ENCODE peak calls at places on chromosomes 3 and 15, in five cellular contexts. L, M, F, C and J are unnamed samples.

GRCh38 chr15:78930577-78931388 is 14.1 kb downstream of the CTSH start:
- DNase-seq in C (no peak), M (no peak), F (no peak), L (no peak), J (no peak)

GRCh38 chr3:156207802-156208685 is 87.7 kb downstream of the KCNAB1 start:
- DNase-seq in F (no peak), L (no peak), C (no peak), M (no peak), J (no peak)

GRCh38 chr3:177694316-177694715 is 497.0 kb upstream of the TBL1XR1 start:
- DNase-seq in C (no peak), M (no peak), L (no peak), F (no peak), J (no peak)

GRCh38 chr15:99977945-99978344 is 244.7 kb upstream of the LYSMD4 start:
- DNase-seq in F (no peak), M (no peak), C (no peak), L (no peak), J (no peak)

GRCh38 chr3:111210866-111211564 is 139.4 kb downstream of the NECTIN3 start:
- DNase-seq in C (peak), F (no peak), M (no peak), L (no peak), J (no peak)

GRCh38 chr3:39361252-39361927 is 21.8 kb upstream of the SLC25A38 start:
- DNase-seq in M (no peak), L (no peak), C (no peak), F (no peak), J (no peak)

GRCh38 chr3:139906441-139906840 is 28.5 kb upstream of the CLSTN2 start:
- DNase-seq in F (no peak), L (peak), M (no peak), C (peak), J (no peak)

GRCh38 chr15:78454992-78455391 is 17.0 kb downstream of the IREB2 start:
- DNase-seq in C (no peak), L (no peak), F (no peak), M (peak), J (no peak)

GRCh38 chr3:60935709-60936108 is 315.5 kb downstream of the FHIT start:
- DNase-seq in M (no peak), F (no peak), C (no peak), L (no peak), J (no peak)

GRCh38 chr3:133956333-133956732 is 60.7 kb upstream of the RAB6B start:
- DNase-seq in F (no peak), L (no peak), C (no peak), M (no peak), J (no peak)

GRCh38 chr15:90478981-90479481 is 50.7 kb upstream of the CRTC3 start:
- DNase-seq in M (no peak), C (no peak), F (no peak), L (no peak), J (no peak)

GRCh38 chr15:100092034-100092433 is 249.7 kb downstream of the ADAMTS17 start:
- DNase-seq in F (peak), L (no peak), M (no peak), C (no peak), J (no peak)

GRCh38 chr3:44439499-44440295 is 37.8 kb downstream of the ZNF445 start:
- DNase-seq in C (no peak), L (peak), M (peak), F (no peak), J (no peak)
- TF ChIP-seq SUZ12 in C (no peak), L (no peak), M (no peak), F (no peak), J (no peak)

GRCh38 chr3:42123824-42124500 is 32.8 kb downstream of the TRAK1 start:
- DNase-seq in L (no peak), C (no peak), F (no peak), M (no peak), J (no peak)
- TF ChIP-seq SUZ12 in L (no peak), C (no peak), F (no peak), M (no peak), J (no peak)

GRCh38 chr15:70632079-70632850 is 131.1 kb downstream of the UACA start:
- DNase-seq in C (no peak), M (no peak), F (no peak), L (no peak), J (no peak)

GRCh38 chr15:70635895-70636294 is 127.5 kb downstream of the UACA start:
- DNase-seq in L (no peak), C (no peak), F (no peak), M (no peak), J (no peak)

GRCh38 chr15:70633394-70633793 is 130.0 kb downstream of the UACA start:
- DNase-seq in L (no peak), M (no peak), C (peak), F (no peak), J (no peak)

GRCh38 chr15:70629735-70630273 is 133.6 kb downstream of the UACA start:
- DNase-seq in F (no peak), L (no peak), M (no peak), C (no peak), J (no peak)

DNA sequence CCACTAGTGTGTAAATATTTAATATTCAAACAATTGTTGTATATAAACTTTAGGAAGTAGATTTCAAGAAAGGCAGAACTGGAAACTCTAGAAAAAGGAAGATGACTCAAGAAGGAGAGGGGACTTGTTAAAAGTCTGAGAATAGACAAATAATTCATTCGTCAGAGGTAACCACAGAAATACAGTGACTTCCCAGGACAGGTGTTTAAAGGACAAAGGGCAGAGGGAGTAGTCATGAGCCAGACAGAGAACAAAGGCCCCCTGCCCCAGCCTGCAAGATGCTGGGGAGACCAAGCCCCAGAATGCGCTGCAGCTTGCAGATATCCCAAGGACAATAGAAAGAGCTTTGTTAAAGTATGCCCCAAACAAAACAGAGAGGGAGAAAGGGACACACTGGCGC is 130.4 kb downstream of the UACA start:
- DNase-seq in C (peak), F (no peak), L (no peak), M (no peak), J (peak)
- TF ChIP-seq SUZ12 in C (no peak), F (no peak), L (no peak), M (no peak), J (no peak)

GRCh38 chr15:57867970-57868791 is 161.7 kb downstream of the POLR2M start:
- DNase-seq in F (no peak), L (no peak), C (no peak), M (no peak), J (no peak)
- TF ChIP-seq SUZ12 in F (no peak), L (no peak), C (no peak), M (no peak), J (no peak)

DNA sequence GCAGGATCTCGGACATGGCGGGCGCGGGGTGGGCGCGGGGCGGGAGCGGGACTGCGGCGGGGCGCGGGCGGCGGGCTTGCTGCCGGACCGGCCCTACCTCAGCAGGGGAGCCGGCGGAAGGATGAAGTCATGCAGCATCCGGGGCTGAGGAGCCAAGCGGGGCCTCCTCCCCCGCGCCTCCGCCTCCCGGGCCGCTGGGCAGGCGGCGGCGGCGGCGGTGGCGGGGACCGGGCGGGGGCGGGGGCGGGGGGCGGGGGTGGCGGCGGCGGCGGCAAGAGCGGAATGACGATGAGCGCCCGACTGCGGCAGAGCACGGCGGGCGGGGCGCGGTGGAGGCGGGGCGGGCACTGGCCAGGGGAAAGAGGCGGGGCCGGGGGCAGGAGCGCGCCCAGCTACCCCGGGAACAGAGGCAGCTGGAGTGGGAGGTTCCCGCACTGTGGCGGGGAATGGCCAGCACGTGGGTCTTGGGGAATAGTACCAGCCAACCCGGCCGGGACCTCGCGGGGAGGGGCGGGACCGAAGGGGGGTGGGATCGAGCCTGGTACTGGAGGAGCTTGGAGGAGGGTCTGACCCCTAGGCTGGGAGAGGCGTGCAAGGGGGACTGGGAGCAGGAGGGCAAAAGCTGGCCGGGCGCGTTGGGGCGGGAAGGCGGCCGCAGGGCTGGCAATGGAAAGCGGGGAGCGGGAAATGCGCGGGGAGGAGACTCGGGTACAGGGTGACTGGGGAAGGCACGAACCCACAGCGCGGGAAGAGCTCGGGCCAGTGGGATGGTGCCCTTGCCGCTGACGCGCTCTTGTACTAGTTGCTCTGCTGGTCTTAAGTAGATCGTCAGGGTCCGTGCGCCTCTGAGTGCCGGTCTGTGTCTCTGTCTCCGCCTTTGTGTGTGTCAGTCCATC is at the start of gene CAMK2N2:
- DNase-seq in L (peak), M (no peak), F (peak), C (no peak), J (no peak)
- TF ChIP-seq SUZ12 in L (no peak), M (no peak), F (no peak), C (no peak), J (no peak)

DNA sequence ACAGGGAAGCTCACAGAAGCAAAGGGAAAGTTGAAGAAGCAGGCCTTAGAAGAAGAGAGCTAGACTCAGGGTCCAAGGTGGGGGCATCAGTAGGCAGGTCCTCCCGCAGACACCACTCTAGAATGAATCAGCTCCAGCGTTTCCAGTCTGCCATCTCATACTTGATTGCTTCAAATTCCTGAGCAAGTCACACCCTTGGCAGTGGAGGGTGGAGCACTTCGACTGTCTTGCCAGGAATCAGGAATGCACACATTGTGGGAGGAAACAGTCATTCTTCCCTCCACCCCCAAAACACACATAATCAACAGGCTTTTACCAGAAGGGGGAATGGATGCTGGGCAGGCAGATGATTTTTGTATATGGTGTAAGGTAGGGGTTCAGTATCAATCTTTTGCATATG is 78.5 kb downstream of the CHCHD6 start:
- DNase-seq in C (no peak), F (no peak), L (no peak), M (no peak), J (no peak)
- TF ChIP-seq SUZ12 in C (no peak), F (no peak), L (no peak), M (no peak), J (no peak)

GRCh38 chr15:59133921-59134427 is 29.0 kb downstream of the CCNB2 start:
- DNase-seq in L (no peak), M (no peak), F (no peak), C (no peak), J (no peak)

GRCh38 chr15:59140422-59141226 is 35.7 kb downstream of the CCNB2 start:
- DNase-seq in L (no peak), M (no peak), C (no peak), F (no peak), J (no peak)

GRCh38 chr15:59138243-59138642 is 33.3 kb downstream of the CCNB2 start:
- DNase-seq in L (peak), F (peak), M (no peak), C (peak), J (peak)

GRCh38 chr15:59131955-59132562 is 27.1 kb downstream of the CCNB2 start:
- DNase-seq in L (no peak), M (no peak), C (no peak), F (no peak), J (no peak)

DNA sequence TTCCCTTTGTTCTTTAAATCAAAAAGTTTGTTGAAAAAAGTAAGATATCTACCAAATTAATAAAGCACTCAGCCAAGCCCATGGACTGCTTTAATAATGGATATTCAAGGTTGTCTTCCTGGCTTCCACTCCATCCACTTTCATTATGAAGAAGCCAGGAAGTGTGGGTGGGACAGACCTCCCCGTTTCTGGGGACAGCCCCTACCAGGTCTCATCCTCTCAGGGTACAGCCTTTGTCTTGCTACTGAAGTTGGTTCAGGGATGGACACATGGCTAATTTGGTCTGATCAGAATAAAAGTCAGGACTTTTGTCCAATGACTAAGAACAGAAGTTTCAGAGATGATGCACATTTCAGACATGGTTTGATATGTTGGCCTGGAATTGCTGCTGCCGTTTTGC is 32.6 kb downstream of the CCNB2 start:
- DNase-seq in F (no peak), L (no peak), C (no peak), M (no peak), J (no peak)
- TF ChIP-seq SUZ12 in F (no peak), L (no peak), C (no peak), M (no peak), J (no peak)

DNA sequence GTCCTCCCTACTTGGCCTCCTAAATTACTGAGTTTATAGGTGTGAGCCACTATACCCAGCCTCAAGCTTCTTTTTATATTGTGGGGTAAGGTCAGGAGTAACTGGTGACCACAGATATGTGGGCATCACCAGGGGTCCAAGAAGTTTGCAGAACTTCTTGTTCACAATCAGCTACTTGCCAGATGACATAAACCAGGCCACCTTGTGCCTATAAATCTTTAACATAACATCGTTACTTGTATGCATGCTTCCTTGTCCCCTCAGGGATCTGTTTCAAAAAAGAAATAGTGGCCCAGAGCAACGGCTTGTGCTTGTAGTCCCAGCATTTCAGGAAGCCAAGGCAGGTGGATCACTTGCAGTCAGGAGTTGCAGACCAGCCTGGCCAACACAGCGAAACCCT is 115.1 kb upstream of the FAM174B start:
- DNase-seq in L (no peak), C (no peak), M (no peak), F (no peak), J (no peak)
- TF ChIP-seq SUZ12 in L (no peak), C (no peak), M (no peak), F (no peak), J (no peak)

GRCh38 chr3:138400651-138401070 is 33.8 kb upstream of the ESYT3 start:
- DNase-seq in L (peak), C (no peak), F (no peak), M (no peak), J (no peak)
- TF ChIP-seq SUZ12 in L (no peak), C (no peak), F (no peak), M (no peak), J (no peak)

GRCh38 chr3:129473067-129473765 is 33.2 kb downstream of the IFT122 start:
- DNase-seq in L (peak), F (no peak), C (no peak), M (no peak), J (no peak)
- TF ChIP-seq SUZ12 in L (no peak), F (no peak), C (no peak), M (no peak), J (no peak)